ENCODE peak calls at places on chromosomes 1 and 21, in six cellular contexts. F is psoas muscle, M is left lung, S is uterus, U is left ventricle myocardium inferior, Z is HCT116. V is an unnamed sample.

GRCh38 chr1:39842726-39843305 is 40.5 kb downstream of the TRIT1 start:
- DNase-seq in F (no peak), M (no peak), S (no peak), U (no peak), Z (no peak), V (no peak)

GRCh38 chr1:115400891-115401290 is 62.8 kb upstream of the NGF start:
- DNase-seq in F (no peak), M (no peak), S (no peak), U (no peak), Z (no peak), V (no peak)

GRCh38 chr1:44808938-44809917 is 905 bp downstream of the BTBD19 start:
- DNase-seq in F (peak; percentile 68), M (peak; percentile 86), S (peak; percentile 73), U (peak; percentile 48), Z (no peak), V (peak; percentile 60)

GRCh38 chr1:198927129-198927528 is 288.3 kb downstream of the PTPRC start:
- DNase-seq in F (no peak), M (no peak), S (no peak), U (no peak), Z (no peak), V (no peak)

GRCh38 chr1:215003686-215004085 is 78.9 kb upstream of the KCNK2 start:
- DNase-seq in F (no peak), M (no peak), S (no peak), U (no peak), Z (no peak), V (no peak)

GRCh38 chr1:206512521-206513180 is 5.3 kb downstream of the RASSF5 start:
- DNase-seq in F (no peak), M (peak; percentile 32), S (no peak), U (no peak), Z (no peak), V (no peak)

GRCh38 chr1:10071640-10072039 is 38.9 kb downstream of the UBE4B start:
- DNase-seq in F (no peak), M (no peak), S (no peak), U (no peak), Z (no peak), V (no peak)

GRCh38 chr1:44405804-44406743 is 1.0 kb downstream of the RNF220 start:
- DNase-seq in F (no peak), M (peak; percentile 35), S (no peak), U (no peak), Z (no peak), V (no peak)

GRCh38 chr1:107748529-107748928 is 216.5 kb downstream of the VAV3 start:
- DNase-seq in F (no peak), M (no peak), S (no peak), U (no peak), Z (no peak), V (no peak)

GRCh38 chr1:25821630-25822091 is 1.9 kb downstream of the MTFR1L start:
- DNase-seq in F (peak; percentile 44), M (no peak), S (peak; percentile 25), U (no peak), Z (no peak), V (no peak)

GRCh38 chr21:46357684-46358425 is 33.9 kb downstream of the PCNT start:
- DNase-seq in F (peak; percentile 51), M (no peak), S (no peak), U (no peak), Z (no peak), V (no peak)

GRCh38 chr1:77468556-77468955 is 186.7 kb downstream of the AK5 start:
- DNase-seq in F (no peak), M (no peak), S (no peak), U (no peak), Z (no peak), V (no peak)

GRCh38 chr1:151036356-151036755 is at the start of gene BNIPL:
- DNase-seq in F (no peak), M (no peak), S (no peak), U (no peak), Z (no peak), V (no peak)

GRCh38 chr1:191558389-191558788 is 599.9 kb upstream of the RGS18 start:
- DNase-seq in F (no peak), M (no peak), S (no peak), U (no peak), Z (no peak), V (no peak)

GRCh38 chr1:204348722-204349121 is 11.0 kb downstream of the PLEKHA6 start:
- DNase-seq in F (peak; percentile 69), M (peak; percentile 65), S (peak; percentile 78), U (peak; percentile 85), Z (no peak), V (peak; percentile 91)

GRCh38 chr21:30227633-30228404 is 11.9 kb upstream of the CLDN8 start:
- DNase-seq in F (no peak), M (no peak), S (peak; percentile 43), U (no peak), Z (no peak), V (no peak)

GRCh38 chr1:207858271-207858670 is 52.7 kb downstream of the CD34 start:
- DNase-seq in F (no peak), M (no peak), S (no peak), U (no peak), Z (no peak), V (no peak)

GRCh38 chr1:221812905-221813597 is 71.2 kb upstream of the DUSP10 start:
- DNase-seq in F (no peak), M (no peak), S (no peak), U (no peak), Z (no peak), V (no peak)

GRCh38 chr1:221809101-221810029 is 67.5 kb upstream of the DUSP10 start:
- DNase-seq in F (no peak), M (no peak), S (no peak), U (no peak), Z (no peak), V (no peak)

GRCh38 chr1:221810406-221810805 is 68.5 kb upstream of the DUSP10 start:
- DNase-seq in F (no peak), M (no peak), S (no peak), U (no peak), Z (no peak), V (no peak)

GRCh38 chr1:221813887-221814286 is 72.0 kb upstream of the DUSP10 start:
- DNase-seq in F (no peak), M (no peak), S (no peak), U (no peak), Z (no peak), V (no peak)

DNA sequence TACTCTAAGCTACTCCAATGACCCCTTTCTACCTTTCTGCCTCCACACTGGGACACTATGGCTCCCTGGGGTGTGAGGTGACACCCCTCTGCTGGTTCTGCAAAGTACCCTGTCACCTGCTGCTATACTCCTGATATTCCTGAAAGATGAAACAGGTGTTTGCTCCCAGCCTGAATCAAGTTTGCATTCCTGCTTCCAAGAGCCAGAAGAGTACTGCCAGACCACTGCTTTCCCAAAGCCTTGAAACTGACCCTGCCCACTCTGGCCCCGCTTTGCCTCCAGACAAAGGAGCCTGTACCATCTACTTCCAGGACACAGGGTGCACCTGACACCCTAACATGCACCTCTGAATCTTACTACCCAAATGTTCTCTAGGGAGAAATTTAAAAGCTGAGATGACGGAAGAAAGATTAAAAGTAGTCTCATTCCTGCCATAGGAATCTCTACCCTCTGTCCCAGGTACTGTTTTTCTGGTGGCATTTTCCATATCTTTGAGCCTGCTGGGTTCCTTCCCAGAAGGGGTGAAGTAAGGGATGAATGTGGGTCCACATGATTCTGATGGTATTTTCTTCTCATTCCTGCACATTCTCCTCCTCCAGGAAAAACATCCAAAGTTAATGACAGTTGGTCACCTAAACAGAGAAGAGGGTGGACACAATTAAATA is 70.3 kb upstream of the DUSP10 start:
- DNase-seq in F (no peak), M (no peak), S (no peak), U (no peak), Z (no peak), V (no peak)
- H3K4me1 ChIP-seq in F (no peaks in the 10 kb centered on the region), M (no peaks in the 10 kb centered on the region), S (no peaks in the 10 kb centered on the region), U (no peaks in the 10 kb centered on the region), Z (peaks cover 9% of the 10 kb centered on the region), V (no peaks in the 10 kb centered on the region)

DNA sequence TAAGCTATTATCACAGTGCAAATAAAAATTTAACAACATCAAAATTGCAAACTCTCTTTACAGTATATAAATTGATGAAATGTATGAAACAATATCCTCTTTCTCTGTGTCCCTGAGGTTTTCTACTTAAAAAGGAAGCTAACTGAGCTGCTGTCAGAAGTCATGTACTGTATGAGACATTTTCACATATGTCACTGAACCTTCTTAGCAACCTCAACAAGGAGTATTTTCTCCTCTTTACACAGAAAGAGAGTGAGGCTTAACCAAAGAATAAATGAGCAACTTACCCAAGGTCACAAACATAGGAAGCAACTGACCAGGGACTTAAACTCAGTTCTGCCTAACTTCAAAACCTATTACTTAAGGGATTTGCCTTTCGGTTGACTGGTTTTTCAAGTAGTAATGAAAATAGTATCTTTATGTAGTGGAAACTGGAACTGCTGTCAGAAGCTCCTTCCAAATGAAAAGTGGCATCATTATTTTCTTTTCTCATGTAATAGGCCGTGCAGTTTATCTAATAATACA is 288.9 kb downstream of the LRRIQ3 start:
- DNase-seq in F (no peak), M (no peak), S (no peak), U (no peak), Z (no peak), V (no peak)
- H3K27ac ChIP-seq in F (no peak overlapping the region), M (no peak overlapping the region), S (no peak overlapping the region), U (no peak overlapping the region), Z (no peak overlapping the region), V (no peak overlapping the region)

GRCh38 chr1:23596382-23597358 is 37.4 kb upstream of the ID3 start:
- DNase-seq in F (no peak), M (no peak), S (no peak), U (no peak), Z (no peak), V (no peak)
- H3K4me1 ChIP-seq in F (peaks cover 21% of the 10 kb centered on the region), M (no peaks in the 10 kb centered on the region), S (no peaks in the 10 kb centered on the region), U (peaks cover 23% of the 10 kb centered on the region), Z (peaks cover 34% of the 10 kb centered on the region), V (peaks cover 2% of the 10 kb centered on the region)

GRCh38 chr21:34690041-34690792 is 21.4 kb downstream of the CLIC6 start:
- DNase-seq in F (no peak), M (no peak), S (no peak), U (no peak), Z (peak; percentile 66), V (no peak)

GRCh38 chr21:34693192-34693810 is 24.5 kb downstream of the CLIC6 start:
- DNase-seq in F (no peak), M (no peak), S (peak; percentile 24), U (no peak), Z (peak; percentile 59), V (no peak)

GRCh38 chr21:34692458-34693020 is 23.7 kb downstream of the CLIC6 start:
- DNase-seq in F (no peak), M (no peak), S (no peak), U (no peak), Z (no peak), V (no peak)

GRCh38 chr21:34690793-34691175 is 22.0 kb downstream of the CLIC6 start:
- DNase-seq in F (no peak), M (no peak), S (no peak), U (no peak), Z (no peak), V (no peak)

DNA sequence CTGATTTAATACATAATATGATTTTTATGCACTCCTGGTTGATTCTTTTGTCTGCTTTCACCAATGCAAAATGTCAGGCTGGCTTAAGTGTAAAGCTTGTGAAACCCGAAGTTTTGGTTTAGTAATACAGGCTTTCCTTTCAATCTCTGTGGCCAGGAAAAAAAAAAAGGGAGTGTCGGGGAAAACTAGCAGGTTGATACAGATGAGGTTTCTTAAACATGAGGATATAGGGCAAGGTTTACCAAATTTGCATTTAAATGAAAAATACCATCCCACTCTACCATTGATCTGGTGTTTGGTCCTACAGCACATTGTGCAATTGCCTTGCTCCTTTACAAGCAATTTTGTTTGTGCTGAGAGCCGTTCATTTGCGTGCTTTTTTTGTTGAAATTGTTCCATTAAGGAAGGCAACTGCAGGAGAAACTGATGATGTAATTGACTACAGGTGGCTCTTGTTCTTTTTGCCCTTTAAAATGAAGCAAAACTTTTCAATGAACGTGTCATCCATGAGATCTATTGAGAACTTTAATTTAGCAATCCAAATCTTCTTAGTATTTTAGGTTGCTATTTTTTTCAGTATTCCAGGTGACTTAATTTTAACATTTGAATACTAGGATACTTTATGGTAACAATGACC is 22.7 kb downstream of the CLIC6 start:
- DNase-seq in F (no peak), M (no peak), S (no peak), U (no peak), Z (no peak), V (no peak)
- H3K27ac ChIP-seq in F (no peak overlapping the region), M (peak overlapping the region; percentile 54), S (no peak overlapping the region), U (no peak overlapping the region), Z (no peak overlapping the region), V (no peak overlapping the region)

V was measured in heart right ventricle.